ENCODE peak calls at places on chromosomes 12 and 14, in eight cellular contexts. Z, P, X, T, J, V, A and U are unnamed samples.

GRCh38 chr14:74478996-74479635 is 14.0 kb downstream of the NPC2 start:
- DNase-seq in Z (no peak), P (no peak), X (peak), T (no peak), J (peak), V (no peak), A (no peak), U (peak)

GRCh38 chr12:75635606-75636444 is 124.4 kb upstream of the KRR1 start:
- DNase-seq in Z (peak), P (no peak), X (peak), T (no peak), J (no peak), V (no peak), A (no peak), U (peak)

GRCh38 chr12:2829275-2829674 is 5.6 kb downstream of the NRIP2 start:
- DNase-seq in Z (no peak), P (no peak), X (no peak), T (no peak), J (no peak), V (no peak), A (no peak), U (no peak)

GRCh38 chr14:70753518-70753953 is 55.8 kb downstream of the MAP3K9 start:
- DNase-seq in Z (no peak), P (no peak), X (no peak), T (no peak), J (no peak), V (no peak), A (peak), U (no peak)

GRCh38 chr12:95117178-95117599 is 43.8 kb upstream of the NR2C1 start:
- DNase-seq in Z (no peak), P (peak), X (peak), T (no peak), J (peak), V (peak), A (peak), U (peak)

GRCh38 chr12:77685112-77685511 is 145.6 kb upstream of the NAV3 start:
- DNase-seq in Z (peak), P (peak), X (peak), T (no peak), J (peak), V (no peak), A (peak), U (peak)

GRCh38 chr12:54701940-54702592 is 53.9 kb upstream of the DCD start:
- DNase-seq in Z (no peak), P (no peak), X (peak), T (no peak), J (peak), V (no peak), A (no peak), U (peak)

GRCh38 chr14:68014771-68015170 is 195.2 kb downstream of the RAD51B start:
- DNase-seq in Z (no peak), P (no peak), X (no peak), T (no peak), J (no peak), V (no peak), A (no peak), U (no peak)

GRCh38 chr12:13161172-13161571 is 35.4 kb upstream of the EMP1 start:
- DNase-seq in Z (no peak), P (no peak), X (no peak), T (no peak), J (no peak), V (no peak), A (no peak), U (no peak)
- TF ChIP-seq CTCF in Z (peak), P (no peak), X (peak), T (peak), J (peak), V (no peak), A (no peak), U (peak)

GRCh38 chr12:85279449-85280137 is 427 bp upstream of the ALX1 start:
- DNase-seq in Z (no peak), P (no peak), X (no peak), T (peak), J (no peak), V (peak), A (no peak), U (no peak)

GRCh38 chr12:85278598-85279448 is 1.2 kb upstream of the ALX1 start:
- DNase-seq in Z (no peak), P (no peak), X (no peak), T (no peak), J (no peak), V (no peak), A (no peak), U (no peak)

GRCh38 chr12:85281947-85282312 is 1.9 kb downstream of the ALX1 start:
- DNase-seq in Z (no peak), P (no peak), X (no peak), T (no peak), J (no peak), V (no peak), A (no peak), U (no peak)

GRCh38 chr12:85280984-85281946 is 1.2 kb downstream of the ALX1 start:
- DNase-seq in Z (no peak), P (no peak), X (peak), T (no peak), J (no peak), V (no peak), A (no peak), U (no peak)

DNA sequence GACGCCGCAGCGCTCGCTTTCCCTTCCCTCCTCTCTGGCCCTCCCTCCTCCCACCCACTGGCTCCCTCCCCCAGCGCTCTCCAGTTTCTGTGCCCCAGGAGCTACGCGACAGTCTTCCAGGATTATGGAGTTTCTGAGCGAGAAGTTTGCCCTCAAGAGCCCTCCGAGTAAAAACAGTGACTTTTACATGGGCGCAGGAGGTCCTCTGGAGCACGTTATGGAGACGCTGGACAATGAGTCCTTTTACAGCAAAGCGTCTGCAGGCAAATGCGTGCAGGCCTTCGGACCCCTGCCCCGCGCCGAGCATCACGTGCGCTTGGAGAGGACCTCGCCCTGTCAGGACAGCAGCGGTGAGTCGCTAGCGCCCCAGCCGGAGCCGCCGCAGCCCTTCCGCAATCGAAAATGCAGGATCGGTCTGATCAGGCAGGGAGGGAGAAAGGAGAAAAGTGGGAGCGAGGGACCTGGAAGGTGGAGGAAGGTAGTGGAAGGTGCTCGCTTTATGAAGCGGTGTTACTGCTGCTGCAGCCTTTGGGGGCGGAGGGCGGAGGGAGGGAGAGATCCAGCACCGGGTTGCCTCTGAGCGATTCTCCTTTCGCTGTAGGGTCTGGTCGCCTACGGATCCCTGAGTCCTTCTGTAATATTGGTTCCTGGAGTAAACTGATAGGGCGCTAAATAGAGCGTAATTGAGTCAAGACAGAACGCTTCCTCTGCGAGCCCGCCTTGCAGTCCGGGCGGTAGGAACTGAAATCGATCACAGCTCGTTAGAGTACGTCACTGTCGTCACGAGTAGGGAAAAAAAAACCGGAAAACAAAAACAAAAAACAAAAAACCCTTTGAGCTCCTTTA is at the start of gene ALX1:
- DNase-seq in Z (no peak), P (no peak), X (peak), T (no peak), J (peak), V (peak), A (no peak), U (peak)
- H3K4me3 ChIP-seq in Z (peak), P (peak), X (peak), T (peak), J (peak), V (peak), A (peak), U (peak)

DNA sequence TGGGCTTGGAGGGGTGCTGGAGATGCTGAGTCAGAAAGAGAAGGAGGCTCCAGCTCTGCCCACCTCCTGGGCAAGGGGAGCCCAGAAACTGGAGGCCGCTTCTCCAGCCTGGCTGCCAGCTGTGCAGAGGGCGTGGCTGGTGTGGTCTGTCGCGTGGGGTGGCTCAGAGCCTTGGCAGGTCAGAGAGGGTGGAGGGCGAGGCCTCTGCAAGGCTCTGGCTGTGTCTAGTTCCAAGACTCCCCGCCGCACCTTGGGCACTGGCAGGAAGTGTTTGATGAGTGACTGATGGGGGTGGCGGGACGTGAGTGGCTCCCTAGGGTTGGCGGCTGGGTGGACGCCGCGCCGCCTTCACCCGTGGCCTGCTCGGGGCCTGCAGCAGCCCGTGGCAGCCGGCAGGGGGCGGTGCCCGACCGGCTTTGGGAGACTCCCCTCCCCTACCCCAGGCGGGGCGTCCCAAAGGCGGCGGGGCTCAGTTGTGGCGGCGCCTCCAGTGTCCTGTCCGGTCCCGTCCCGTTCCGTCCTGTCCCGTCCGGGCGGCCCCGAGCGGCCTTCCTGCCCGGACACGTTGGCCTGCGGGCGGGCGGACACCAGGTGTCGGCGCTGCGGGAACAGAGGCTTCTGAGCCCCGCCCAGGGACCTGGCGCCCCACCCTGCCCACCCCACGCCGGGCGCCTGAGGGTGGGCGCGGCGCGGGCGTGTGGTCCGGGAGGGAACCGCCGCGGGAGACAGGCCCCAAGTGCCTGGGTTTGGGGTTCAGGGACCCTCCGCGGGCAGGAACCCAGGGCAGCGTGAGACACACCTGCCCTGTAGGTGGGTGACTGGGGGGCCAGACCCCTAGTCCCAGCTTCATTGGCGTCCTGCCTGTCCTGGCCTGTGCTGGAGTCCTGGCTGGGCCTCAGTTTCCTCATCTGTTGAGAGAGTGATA is 39.7 kb downstream of the KRT80 start:
- DNase-seq in Z (no peak), P (peak), X (peak), T (peak), J (peak), V (peak), A (peak), U (peak)
- TF ChIP-seq CTCF in Z (peak), P (peak), X (peak), T (peak), J (peak), V (peak), A (peak), U (peak)

GRCh38 chr12:5480953-5481300 is 49.0 kb downstream of the NTF3 start:
- DNase-seq in Z (no peak), P (no peak), X (no peak), T (no peak), J (peak), V (no peak), A (no peak), U (no peak)
- H3K4me3 ChIP-seq in Z (no peak), P (no peak), X (no peak), T (no peak), J (no peak), V (no peak), A (no peak), U (no peak)